ENCODE peak calls at places on chromosomes 16 and 17, in six cellular contexts. I is NCI-H2029; C is GM04504; W is tibial artery; A is stimulated activated CD8-positive, alpha-beta memory T cell treated with anti-CD3 and anti-CD28 coated beads, Interleukin-12 subunit alpha, Interleukin-12 subunit beta, amount 100 ng/mL, for 1 hour; B is left ventricle myocardium inferior. E is an unnamed sample.

GRCh38 chr17:72915631-72916081 is 176.8 kb downstream of the SLC39A11 start:
- DNase-seq in B (no peak), A (no peak), I (no peak), C (no peak), W (no peak), E (no peak)

GRCh38 chr17:21361020-21361809 is 14.9 kb upstream of the KCNJ12 start:
- DNase-seq in I (no peak), C (no peak), B (no peak), W (no peak), A (no peak), E (no peak)

GRCh38 chr16:21167360-21167759 is 8.9 kb downstream of the LDAF1 start:
- DNase-seq in B (no peak), W (no peak), C (peak; percentile 67), I (no peak), A (no peak), E (no peak)

GRCh38 chr17:8047769-8048110 is 8.9 kb downstream of the ALOX15B start:
- DNase-seq in I (no peak), A (no peak), W (no peak), C (no peak), B (no peak), E (no peak)

GRCh38 chr17:73490851-73491250 is 153.4 kb downstream of the SDK2 start:
- DNase-seq in A (no peak), W (no peak), I (no peak), B (no peak), C (no peak), E (no peak)

GRCh38 chr17:49193513-49194296 is 16.7 kb downstream of the GNGT2 start:
- DNase-seq in A (no peak), W (peak; percentile 77), B (no peak), I (no peak), C (peak; percentile 24), E (peak; percentile 16)

GRCh38 chr16:67417333-67418061 is 1.2 kb upstream of the ZDHHC1 start:
- DNase-seq in A (no peak), W (no peak), I (no peak), C (no peak), B (no peak), E (no peak)

GRCh38 chr17:78104540-78104941 is 24.0 kb downstream of the TMC6 start:
- DNase-seq in I (no peak), W (peak; percentile 59), A (no peak), B (no peak), C (no peak), E (no peak)

GRCh38 chr17:73196500-73196899 is 3.6 kb downstream of the COG1 start:
- DNase-seq in A (no peak), B (no peak), C (no peak), I (peak; percentile 84), W (peak; percentile 65), E (no peak)

GRCh38 chr17:16438557-16439302 is 23.4 kb downstream of the TRPV2 start:
- DNase-seq in W (peak; percentile 98), I (peak; percentile 88), A (peak; percentile 92), B (peak; percentile 92), C (peak; percentile 99), E (peak; percentile 99)

GRCh38 chr17:29760771-29761682 is 138.3 kb upstream of the CORO6 start:
- DNase-seq in A (peak; percentile 78), W (peak; percentile 94), C (peak; percentile 77), I (no peak), B (peak; percentile 94), E (peak; percentile 67)

GRCh38 chr17:66664336-66664735 is 170.6 kb upstream of the CACNG5 start:
- DNase-seq in C (no peak), A (no peak), W (no peak), I (no peak), B (no peak), E (no peak)

GRCh38 chr17:29615048-29615385 is 7.7 kb downstream of the CORO6 start:
- DNase-seq in I (no peak), W (no peak), C (no peak), B (no peak), A (peak; percentile 57), E (no peak)

E was measured in AG09319.